ENCODE peak calls at places on chromosomes 11 and 22, in four cellular contexts. One of them, this sample, is unnamed.

GRCh38 chr11:120180571-120181445 is 30.0 kb upstream of the OAF start:
- DNase-seq in stomach: peak
- DNase-seq in astrocyte of the spinal cord: peak
- DNase-seq in Panc1: no peak
- DNase-seq in this sample: peak

GRCh38 chr22:50242406-50242949 is 2.3 kb downstream of the TUBGCP6 start:
- DNase-seq in Panc1: no peak
- DNase-seq in astrocyte of the spinal cord: no peak
- DNase-seq in stomach: no peak
- DNase-seq in this sample: no peak

GRCh38 chr11:99803501-99803900 is 782.8 kb downstream of the CNTN5 start:
- DNase-seq in stomach: no peak
- DNase-seq in astrocyte of the spinal cord: no peak
- DNase-seq in Panc1: no peak
- DNase-seq in this sample: no peak

GRCh38 chr11:129375731-129376657 is at the start of gene BARX2:
- DNase-seq in stomach: peak
- DNase-seq in Panc1: peak
- DNase-seq in astrocyte of the spinal cord: peak
- DNase-seq in this sample: peak

GRCh38 chr22:46150615-46151423 is 493 bp downstream of the PPARA start:
- DNase-seq in Panc1: no peak
- DNase-seq in stomach: peak
- DNase-seq in astrocyte of the spinal cord: no peak
- DNase-seq in this sample: peak

GRCh38 chr11:130580372-130580771 is 131.9 kb downstream of the ADAMTS15 start:
- DNase-seq in astrocyte of the spinal cord: peak
- DNase-seq in Panc1: no peak
- DNase-seq in stomach: no peak
- DNase-seq in this sample: no peak

GRCh38 chr22:19108807-19109197 is 13.4 kb downstream of the DGCR2 start:
- DNase-seq in Panc1: no peak
- DNase-seq in astrocyte of the spinal cord: no peak
- DNase-seq in stomach: no peak
- DNase-seq in this sample: no peak

GRCh38 chr11:72330131-72330727 is 86.3 kb upstream of the PHOX2A start:
- DNase-seq in astrocyte of the spinal cord: no peak
- DNase-seq in stomach: no peak
- DNase-seq in Panc1: no peak
- DNase-seq in this sample: no peak

GRCh38 chr22:45125198-45125597 is 38.5 kb upstream of the NUP50 start:
- DNase-seq in stomach: no peak
- DNase-seq in Panc1: no peak
- DNase-seq in astrocyte of the spinal cord: peak
- DNase-seq in this sample: no peak

GRCh38 chr11:86790867-86791849 is 9.2 kb upstream of the PRSS23 start:
- DNase-seq in stomach: no peak
- DNase-seq in astrocyte of the spinal cord: no peak
- DNase-seq in Panc1: no peak
- DNase-seq in this sample: no peak

DNA sequence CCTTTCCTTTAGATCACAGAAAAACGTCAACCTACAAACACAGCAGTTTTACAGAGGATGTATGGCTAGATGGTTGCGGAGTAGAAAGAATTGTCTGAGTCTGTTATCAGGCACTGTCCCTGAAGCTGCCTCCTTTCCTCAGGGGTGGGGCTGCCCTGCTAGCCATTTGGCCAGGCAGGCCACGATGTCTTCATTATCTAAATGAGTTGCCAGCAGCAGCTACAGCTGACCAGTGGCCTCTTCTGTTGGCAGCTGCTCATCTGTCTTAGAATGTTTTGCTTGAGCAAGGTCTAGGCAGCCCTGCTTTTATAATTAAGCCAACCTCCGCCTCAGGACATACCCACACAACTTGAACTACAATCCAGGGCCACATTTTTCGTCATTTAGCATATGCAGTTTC is 17.5 kb downstream of the SLC6A5 start:
- DNase-seq in stomach: no peak
- DNase-seq in astrocyte of the spinal cord: no peak
- DNase-seq in Panc1: no peak
- DNase-seq in this sample: no peak
- TF ChIP-seq CTCF in stomach: no peak
- TF ChIP-seq CTCF in astrocyte of the spinal cord: no peak
- TF ChIP-seq CTCF in Panc1: no peak
- TF ChIP-seq CTCF in this sample: no peak

GRCh38 chr22:31749636-31750364 is at the start of gene PRR14L:
- DNase-seq in astrocyte of the spinal cord: peak
- DNase-seq in Panc1: no peak
- DNase-seq in stomach: peak
- DNase-seq in this sample: peak
- TF ChIP-seq CTCF in astrocyte of the spinal cord: peak
- TF ChIP-seq CTCF in Panc1: no peak
- TF ChIP-seq CTCF in stomach: no peak
- TF ChIP-seq CTCF in this sample: no peak

DNA sequence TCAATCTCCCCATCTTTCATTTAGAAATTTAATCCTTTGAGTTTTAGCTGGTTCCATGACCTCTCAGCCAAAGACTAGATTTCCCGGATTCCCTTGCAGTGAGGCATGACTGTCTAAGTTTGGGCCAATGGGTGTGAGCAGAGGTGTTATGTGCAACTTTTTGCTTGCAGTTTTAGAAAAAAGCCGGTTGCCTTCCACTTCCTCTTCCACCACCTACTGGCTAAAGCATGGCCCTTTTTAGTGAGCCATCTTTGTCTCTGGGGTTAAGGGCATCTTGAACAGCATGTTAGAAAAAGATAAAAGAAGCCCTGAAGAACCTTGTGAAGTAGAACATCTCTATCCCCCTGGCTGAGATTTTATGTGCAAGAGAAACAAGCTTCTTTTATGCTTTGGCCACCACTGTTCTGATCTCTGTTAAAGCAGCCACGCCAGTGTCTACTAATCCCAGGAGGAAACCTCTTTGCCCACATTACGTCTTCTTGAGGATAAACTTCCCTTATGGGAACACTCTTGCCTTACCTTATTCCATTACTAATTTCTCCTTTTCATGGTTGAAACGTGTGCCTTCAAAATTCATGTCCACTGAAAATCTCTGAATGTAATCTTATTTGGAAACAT is 279.9 kb downstream of the TENM4 start:
- DNase-seq in Panc1: no peak
- DNase-seq in astrocyte of the spinal cord: peak
- DNase-seq in stomach: no peak
- DNase-seq in this sample: no peak
- TF ChIP-seq CTCF in Panc1: peak
- TF ChIP-seq CTCF in astrocyte of the spinal cord: peak
- TF ChIP-seq CTCF in stomach: no peak
- TF ChIP-seq CTCF in this sample: peak

GRCh38 chr11:118396097-118396501 is 5.3 kb upstream of the ATP5MG start:
- DNase-seq in astrocyte of the spinal cord: no peak
- DNase-seq in stomach: no peak
- DNase-seq in Panc1: no peak
- DNase-seq in this sample: no peak

GRCh38 chr11:118401880-118402590 is 629 bp downstream of the ATP5MG start:
- DNase-seq in Panc1: no peak
- DNase-seq in stomach: no peak
- DNase-seq in astrocyte of the spinal cord: peak
- DNase-seq in this sample: no peak

GRCh38 chr11:118397448-118397847 is 4.0 kb upstream of the ATP5MG start:
- DNase-seq in astrocyte of the spinal cord: no peak
- DNase-seq in stomach: no peak
- DNase-seq in Panc1: no peak
- DNase-seq in this sample: no peak

GRCh38 chr11:118398797-118399564 is 2.4 kb upstream of the ATP5MG start:
- DNase-seq in Panc1: no peak
- DNase-seq in stomach: no peak
- DNase-seq in astrocyte of the spinal cord: no peak
- DNase-seq in this sample: no peak

GRCh38 chr11:118401151-118401879 is at the start of gene ATP5MG:
- DNase-seq in astrocyte of the spinal cord: peak
- DNase-seq in Panc1: peak
- DNase-seq in stomach: peak
- DNase-seq in this sample: peak
- TF ChIP-seq CTCF in astrocyte of the spinal cord: peak
- TF ChIP-seq CTCF in Panc1: no peak
- TF ChIP-seq CTCF in stomach: no peak
- TF ChIP-seq CTCF in this sample: peak

GRCh38 chr22:42294034-42294985 is 23.9 kb upstream of the TCF20 start:
- DNase-seq in Panc1: no peak
- DNase-seq in astrocyte of the spinal cord: peak
- DNase-seq in stomach: peak
- DNase-seq in this sample: peak
- TF ChIP-seq CTCF in Panc1: no peak
- TF ChIP-seq CTCF in astrocyte of the spinal cord: no peak
- TF ChIP-seq CTCF in stomach: no peak
- TF ChIP-seq CTCF in this sample: no peak

GRCh38 chr22:37148742-37149665 is 712 bp downstream of the IL2RB start:
- DNase-seq in stomach: no peak
- DNase-seq in astrocyte of the spinal cord: no peak
- DNase-seq in Panc1: no peak
- DNase-seq in this sample: no peak

GRCh38 chr22:37146507-37147180 is 3.1 kb downstream of the IL2RB start:
- DNase-seq in astrocyte of the spinal cord: no peak
- DNase-seq in stomach: no peak
- DNase-seq in Panc1: no peak
- DNase-seq in this sample: no peak

GRCh38 chr22:37145415-37146385 is 4.0 kb downstream of the IL2RB start:
- DNase-seq in astrocyte of the spinal cord: no peak
- DNase-seq in Panc1: no peak
- DNase-seq in stomach: no peak
- DNase-seq in this sample: no peak

GRCh38 chr22:37147186-37147990 is 2.3 kb downstream of the IL2RB start:
- DNase-seq in stomach: no peak
- DNase-seq in astrocyte of the spinal cord: no peak
- DNase-seq in Panc1: no peak
- DNase-seq in this sample: no peak

GRCh38 chr22:37148031-37148651 is 1.6 kb downstream of the IL2RB start:
- DNase-seq in stomach: no peak
- DNase-seq in Panc1: no peak
- DNase-seq in astrocyte of the spinal cord: no peak
- DNase-seq in this sample: no peak
- TF ChIP-seq CTCF in stomach: no peak
- TF ChIP-seq CTCF in Panc1: no peak
- TF ChIP-seq CTCF in astrocyte of the spinal cord: no peak
- TF ChIP-seq CTCF in this sample: no peak

DNA sequence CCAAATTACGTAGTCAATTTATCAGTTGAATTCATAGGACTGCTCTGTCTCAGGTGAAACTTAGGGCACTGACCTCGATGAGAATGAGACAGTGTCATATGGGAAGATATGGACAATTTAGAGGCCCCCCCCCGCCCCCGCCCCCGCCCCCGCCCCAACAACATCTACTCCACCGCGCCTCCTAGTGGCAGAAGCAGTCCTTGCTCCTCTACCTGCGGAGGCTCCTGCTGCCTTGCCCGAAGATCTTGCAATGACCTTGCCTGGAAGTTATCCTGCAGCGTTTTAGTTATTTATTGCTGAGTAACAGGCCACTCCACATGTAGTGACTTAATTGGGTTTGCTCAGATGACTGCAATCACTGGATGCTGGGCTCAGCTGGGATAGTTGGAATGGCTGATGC is 15.1 kb downstream of the SERPINH1 start:
- DNase-seq in astrocyte of the spinal cord: no peak
- DNase-seq in Panc1: no peak
- DNase-seq in stomach: peak
- DNase-seq in this sample: no peak
- TF ChIP-seq CTCF in astrocyte of the spinal cord: peak
- TF ChIP-seq CTCF in Panc1: peak
- TF ChIP-seq CTCF in stomach: no peak
- TF ChIP-seq CTCF in this sample: peak

GRCh38 chr11:95577716-95578460 is 211.7 kb downstream of the FAM76B start:
- DNase-seq in Panc1: no peak
- DNase-seq in astrocyte of the spinal cord: peak
- DNase-seq in stomach: no peak
- DNase-seq in this sample: no peak
- TF ChIP-seq CTCF in Panc1: no peak
- TF ChIP-seq CTCF in astrocyte of the spinal cord: no peak
- TF ChIP-seq CTCF in stomach: no peak
- TF ChIP-seq CTCF in this sample: no peak

GRCh38 chr11:64905516-64906313 is 11.3 kb downstream of the ATG2A start:
- DNase-seq in Panc1: no peak
- DNase-seq in astrocyte of the spinal cord: no peak
- DNase-seq in stomach: no peak
- DNase-seq in this sample: no peak

GRCh38 chr11:64909653-64910343 is 7.2 kb downstream of the ATG2A start:
- DNase-seq in astrocyte of the spinal cord: no peak
- DNase-seq in Panc1: no peak
- DNase-seq in stomach: no peak
- DNase-seq in this sample: no peak

GRCh38 chr11:64908766-64909165 is 8.2 kb downstream of the ATG2A start:
- DNase-seq in Panc1: no peak
- DNase-seq in astrocyte of the spinal cord: no peak
- DNase-seq in stomach: no peak
- DNase-seq in this sample: no peak

GRCh38 chr11:64903291-64903833 is 13.6 kb downstream of the ATG2A start:
- DNase-seq in astrocyte of the spinal cord: no peak
- DNase-seq in Panc1: no peak
- DNase-seq in stomach: no peak
- DNase-seq in this sample: no peak

GRCh38 chr11:64906314-64906635 is 10.7 kb downstream of the ATG2A start:
- DNase-seq in Panc1: no peak
- DNase-seq in astrocyte of the spinal cord: no peak
- DNase-seq in stomach: no peak
- DNase-seq in this sample: no peak
- TF ChIP-seq CTCF in Panc1: no peak
- TF ChIP-seq CTCF in astrocyte of the spinal cord: no peak
- TF ChIP-seq CTCF in stomach: no peak
- TF ChIP-seq CTCF in this sample: no peak

GRCh38 chr11:103013426-103013825 is 57.9 kb upstream of the MMP13 start:
- DNase-seq in Panc1: no peak
- DNase-seq in astrocyte of the spinal cord: peak
- DNase-seq in stomach: no peak
- DNase-seq in this sample: no peak

DNA sequence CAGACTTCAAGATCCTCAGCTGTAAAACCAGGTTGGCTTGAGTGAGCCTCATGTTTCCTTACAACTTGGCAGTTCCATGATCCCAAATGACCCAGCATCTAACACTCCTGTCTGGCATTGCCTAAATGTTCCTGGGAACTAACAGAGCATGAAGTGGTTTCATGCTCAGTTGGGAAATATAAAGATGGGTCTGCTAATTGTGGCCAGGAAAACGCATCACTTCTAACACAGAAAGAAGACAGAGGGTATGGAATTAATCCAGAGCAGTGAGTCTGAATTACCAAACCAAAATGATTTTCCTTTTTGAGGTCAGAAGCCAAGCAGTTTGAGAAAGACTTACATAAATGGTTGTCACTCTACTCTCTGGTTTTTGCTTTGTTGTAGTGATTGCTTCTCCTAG is 60.5 kb upstream of the MMP13 start:
- DNase-seq in stomach: no peak
- DNase-seq in astrocyte of the spinal cord: no peak
- DNase-seq in Panc1: no peak
- DNase-seq in this sample: no peak
- TF ChIP-seq CTCF in stomach: no peak
- TF ChIP-seq CTCF in astrocyte of the spinal cord: no peak
- TF ChIP-seq CTCF in Panc1: no peak
- TF ChIP-seq CTCF in this sample: no peak